ENCODE peak calls at places on chromosomes 12 and 14, in seven cellular contexts. One of them, this sample, is unnamed.
A peak's percentile ranks its signal among the peaks of the same experiment; 100 is the strongest.

GRCh38 chr14:101219896-101220703 is 316.6 kb upstream of the RTL1 start:
- DNase-seq in pulmonary artery endothelial cell: no peak
- DNase-seq in AG04450: no peak
- DNase-seq in activated CD4-positive, alpha-beta T cell treated with anti-CD3 and anti-CD28 coated beads for 24 hours: no peak
- DNase-seq in activated naive CD4-positive, alpha-beta T cell treated with Interleukin-2 at 50 U/mL for 16 hours: no peak
- DNase-seq in brain pericyte: no peak
- DNase-seq in transverse colon: no peak
- DNase-seq in this sample: peak; percentile 25

GRCh38 chr14:22230517-22230916 is 358.5 kb downstream of the DAD1 start:
- DNase-seq in AG04450: no peak
- DNase-seq in transverse colon: no peak
- DNase-seq in pulmonary artery endothelial cell: no peak
- DNase-seq in activated naive CD4-positive, alpha-beta T cell treated with Interleukin-2 at 50 U/mL for 16 hours: no peak
- DNase-seq in brain pericyte: no peak
- DNase-seq in activated CD4-positive, alpha-beta T cell treated with anti-CD3 and anti-CD28 coated beads for 24 hours: no peak
- DNase-seq in this sample: no peak

GRCh38 chr12:124816295-124816854 is 47.3 kb downstream of the SCARB1 start:
- DNase-seq in AG04450: no peak
- DNase-seq in pulmonary artery endothelial cell: no peak
- DNase-seq in activated CD4-positive, alpha-beta T cell treated with anti-CD3 and anti-CD28 coated beads for 24 hours: no peak
- DNase-seq in transverse colon: no peak
- DNase-seq in brain pericyte: no peak
- DNase-seq in activated naive CD4-positive, alpha-beta T cell treated with Interleukin-2 at 50 U/mL for 16 hours: no peak
- DNase-seq in this sample: no peak

GRCh38 chr14:39673141-39674133 is 241.2 kb upstream of the FBXO33 start:
- DNase-seq in brain pericyte: no peak
- DNase-seq in activated CD4-positive, alpha-beta T cell treated with anti-CD3 and anti-CD28 coated beads for 24 hours: peak; percentile 0
- DNase-seq in transverse colon: no peak
- DNase-seq in pulmonary artery endothelial cell: no peak
- DNase-seq in activated naive CD4-positive, alpha-beta T cell treated with Interleukin-2 at 50 U/mL for 16 hours: no peak
- DNase-seq in AG04450: no peak
- DNase-seq in this sample: no peak

GRCh38 chr14:54483073-54483745 is 5.6 kb downstream of the GMFB start:
- DNase-seq in pulmonary artery endothelial cell: no peak
- DNase-seq in activated CD4-positive, alpha-beta T cell treated with anti-CD3 and anti-CD28 coated beads for 24 hours: no peak
- DNase-seq in activated naive CD4-positive, alpha-beta T cell treated with Interleukin-2 at 50 U/mL for 16 hours: no peak
- DNase-seq in AG04450: no peak
- DNase-seq in brain pericyte: no peak
- DNase-seq in transverse colon: no peak
- DNase-seq in this sample: no peak

GRCh38 chr14:77303417-77304156 is 17.1 kb downstream of the POMT2 start:
- DNase-seq in AG04450: peak; percentile 77
- DNase-seq in brain pericyte: peak; percentile 50
- DNase-seq in transverse colon: no peak
- DNase-seq in activated CD4-positive, alpha-beta T cell treated with anti-CD3 and anti-CD28 coated beads for 24 hours: no peak
- DNase-seq in pulmonary artery endothelial cell: peak; percentile 88
- DNase-seq in activated naive CD4-positive, alpha-beta T cell treated with Interleukin-2 at 50 U/mL for 16 hours: peak; percentile 40
- DNase-seq in this sample: peak; percentile 57

GRCh38 chr14:28673056-28673455 is 93.5 kb upstream of the FOXG1 start:
- DNase-seq in brain pericyte: no peak
- DNase-seq in activated CD4-positive, alpha-beta T cell treated with anti-CD3 and anti-CD28 coated beads for 24 hours: no peak
- DNase-seq in pulmonary artery endothelial cell: no peak
- DNase-seq in transverse colon: no peak
- DNase-seq in activated naive CD4-positive, alpha-beta T cell treated with Interleukin-2 at 50 U/mL for 16 hours: no peak
- DNase-seq in AG04450: no peak
- DNase-seq in this sample: no peak

GRCh38 chr12:54259194-54260011 is 20.5 kb downstream of the CBX5 start:
- DNase-seq in AG04450: peak; percentile 63
- DNase-seq in pulmonary artery endothelial cell: peak; percentile 59
- DNase-seq in transverse colon: peak; percentile 64
- DNase-seq in activated CD4-positive, alpha-beta T cell treated with anti-CD3 and anti-CD28 coated beads for 24 hours: no peak
- DNase-seq in brain pericyte: peak; percentile 62
- DNase-seq in activated naive CD4-positive, alpha-beta T cell treated with Interleukin-2 at 50 U/mL for 16 hours: peak; percentile 16
- DNase-seq in this sample: peak; percentile 58

GRCh38 chr12:22048351-22049041 is 2.5 kb downstream of the CMAS start:
- DNase-seq in brain pericyte: no peak
- DNase-seq in transverse colon: no peak
- DNase-seq in activated CD4-positive, alpha-beta T cell treated with anti-CD3 and anti-CD28 coated beads for 24 hours: no peak
- DNase-seq in AG04450: no peak
- DNase-seq in activated naive CD4-positive, alpha-beta T cell treated with Interleukin-2 at 50 U/mL for 16 hours: no peak
- DNase-seq in pulmonary artery endothelial cell: no peak
- DNase-seq in this sample: no peak

GRCh38 chr14:29908652-29909577 is 18.7 kb downstream of the PRKD1 start:
- DNase-seq in pulmonary artery endothelial cell: no peak
- DNase-seq in brain pericyte: no peak
- DNase-seq in activated CD4-positive, alpha-beta T cell treated with anti-CD3 and anti-CD28 coated beads for 24 hours: no peak
- DNase-seq in AG04450: no peak
- DNase-seq in activated naive CD4-positive, alpha-beta T cell treated with Interleukin-2 at 50 U/mL for 16 hours: no peak
- DNase-seq in transverse colon: no peak
- DNase-seq in this sample: no peak

GRCh38 chr12:12715459-12716150 is 1.6 kb upstream of the CDKN1B start:
- DNase-seq in AG04450: no peak
- DNase-seq in transverse colon: peak; percentile 62
- DNase-seq in activated CD4-positive, alpha-beta T cell treated with anti-CD3 and anti-CD28 coated beads for 24 hours: no peak
- DNase-seq in activated naive CD4-positive, alpha-beta T cell treated with Interleukin-2 at 50 U/mL for 16 hours: peak; percentile 53
- DNase-seq in brain pericyte: no peak
- DNase-seq in pulmonary artery endothelial cell: no peak
- DNase-seq in this sample: no peak

GRCh38 chr14:103540816-103541493 is 12.0 kb downstream of the TRMT61A start:
- DNase-seq in transverse colon: no peak
- DNase-seq in AG04450: no peak
- DNase-seq in activated CD4-positive, alpha-beta T cell treated with anti-CD3 and anti-CD28 coated beads for 24 hours: no peak
- DNase-seq in brain pericyte: no peak
- DNase-seq in activated naive CD4-positive, alpha-beta T cell treated with Interleukin-2 at 50 U/mL for 16 hours: no peak
- DNase-seq in pulmonary artery endothelial cell: no peak
- DNase-seq in this sample: no peak

GRCh38 chr12:31900271-31900670 is 58.9 kb upstream of the RESF1 start:
- DNase-seq in activated CD4-positive, alpha-beta T cell treated with anti-CD3 and anti-CD28 coated beads for 24 hours: no peak
- DNase-seq in transverse colon: no peak
- DNase-seq in brain pericyte: no peak
- DNase-seq in activated naive CD4-positive, alpha-beta T cell treated with Interleukin-2 at 50 U/mL for 16 hours: no peak
- DNase-seq in AG04450: no peak
- DNase-seq in pulmonary artery endothelial cell: no peak
- DNase-seq in this sample: no peak

GRCh38 chr14:64081174-64081746 is 212.9 kb downstream of the ESR2 start:
- DNase-seq in AG04450: no peak
- DNase-seq in brain pericyte: no peak
- DNase-seq in transverse colon: no peak
- DNase-seq in pulmonary artery endothelial cell: no peak
- DNase-seq in activated CD4-positive, alpha-beta T cell treated with anti-CD3 and anti-CD28 coated beads for 24 hours: no peak
- DNase-seq in activated naive CD4-positive, alpha-beta T cell treated with Interleukin-2 at 50 U/mL for 16 hours: no peak
- DNase-seq in this sample: no peak

GRCh38 chr14:103353391-103353790 is 19.4 kb downstream of the EIF5 start:
- DNase-seq in AG04450: no peak
- DNase-seq in pulmonary artery endothelial cell: no peak
- DNase-seq in transverse colon: no peak
- DNase-seq in brain pericyte: no peak
- DNase-seq in activated naive CD4-positive, alpha-beta T cell treated with Interleukin-2 at 50 U/mL for 16 hours: no peak
- DNase-seq in activated CD4-positive, alpha-beta T cell treated with anti-CD3 and anti-CD28 coated beads for 24 hours: no peak
- DNase-seq in this sample: peak; percentile 13

GRCh38 chr12:95195122-95195521 is 22.1 kb downstream of the FGD6 start:
- DNase-seq in activated CD4-positive, alpha-beta T cell treated with anti-CD3 and anti-CD28 coated beads for 24 hours: no peak
- DNase-seq in pulmonary artery endothelial cell: no peak
- DNase-seq in transverse colon: no peak
- DNase-seq in brain pericyte: no peak
- DNase-seq in AG04450: no peak
- DNase-seq in activated naive CD4-positive, alpha-beta T cell treated with Interleukin-2 at 50 U/mL for 16 hours: no peak
- DNase-seq in this sample: no peak

GRCh38 chr14:76876076-76876475 is 49.9 kb downstream of the LRRC74A start:
- DNase-seq in brain pericyte: no peak
- DNase-seq in pulmonary artery endothelial cell: peak; percentile 41
- DNase-seq in activated CD4-positive, alpha-beta T cell treated with anti-CD3 and anti-CD28 coated beads for 24 hours: peak; percentile 22
- DNase-seq in transverse colon: peak; percentile 54
- DNase-seq in activated naive CD4-positive, alpha-beta T cell treated with Interleukin-2 at 50 U/mL for 16 hours: peak; percentile 44
- DNase-seq in AG04450: peak; percentile 68
- DNase-seq in this sample: peak; percentile 62

GRCh38 chr12:93025145-93026103 is 96.3 kb upstream of the EEA1 start:
- DNase-seq in brain pericyte: no peak
- DNase-seq in transverse colon: no peak
- DNase-seq in activated CD4-positive, alpha-beta T cell treated with anti-CD3 and anti-CD28 coated beads for 24 hours: no peak
- DNase-seq in activated naive CD4-positive, alpha-beta T cell treated with Interleukin-2 at 50 U/mL for 16 hours: no peak
- DNase-seq in AG04450: peak; percentile 26
- DNase-seq in pulmonary artery endothelial cell: peak; percentile 55
- DNase-seq in this sample: no peak

GRCh38 chr12:65886996-65887395 is 62.7 kb downstream of the HMGA2 start:
- DNase-seq in AG04450: no peak
- DNase-seq in pulmonary artery endothelial cell: no peak
- DNase-seq in activated CD4-positive, alpha-beta T cell treated with anti-CD3 and anti-CD28 coated beads for 24 hours: no peak
- DNase-seq in activated naive CD4-positive, alpha-beta T cell treated with Interleukin-2 at 50 U/mL for 16 hours: no peak
- DNase-seq in transverse colon: no peak
- DNase-seq in brain pericyte: no peak
- DNase-seq in this sample: no peak

GRCh38 chr12:111546758-111547383 is 52.2 kb downstream of the ATXN2 start:
- DNase-seq in AG04450: no peak
- DNase-seq in activated naive CD4-positive, alpha-beta T cell treated with Interleukin-2 at 50 U/mL for 16 hours: peak; percentile 33
- DNase-seq in brain pericyte: no peak
- DNase-seq in pulmonary artery endothelial cell: no peak
- DNase-seq in transverse colon: no peak
- DNase-seq in activated CD4-positive, alpha-beta T cell treated with anti-CD3 and anti-CD28 coated beads for 24 hours: no peak
- DNase-seq in this sample: no peak

GRCh38 chr14:35878272-35879140 is 52.4 kb downstream of the BRMS1L start:
- DNase-seq in brain pericyte: peak; percentile 52
- DNase-seq in transverse colon: peak; percentile 37
- DNase-seq in pulmonary artery endothelial cell: peak; percentile 66
- DNase-seq in activated CD4-positive, alpha-beta T cell treated with anti-CD3 and anti-CD28 coated beads for 24 hours: no peak
- DNase-seq in activated naive CD4-positive, alpha-beta T cell treated with Interleukin-2 at 50 U/mL for 16 hours: no peak
- DNase-seq in AG04450: peak; percentile 68
- DNase-seq in this sample: no peak

GRCh38 chr12:123657211-123657610 is 13.7 kb upstream of the TCTN2 start:
- DNase-seq in brain pericyte: no peak
- DNase-seq in AG04450: no peak
- DNase-seq in activated naive CD4-positive, alpha-beta T cell treated with Interleukin-2 at 50 U/mL for 16 hours: no peak
- DNase-seq in pulmonary artery endothelial cell: no peak
- DNase-seq in activated CD4-positive, alpha-beta T cell treated with anti-CD3 and anti-CD28 coated beads for 24 hours: no peak
- DNase-seq in transverse colon: no peak
- DNase-seq in this sample: no peak

GRCh38 chr12:28543021-28543890 is 353.0 kb downstream of the CCDC91 start:
- DNase-seq in AG04450: no peak
- DNase-seq in activated naive CD4-positive, alpha-beta T cell treated with Interleukin-2 at 50 U/mL for 16 hours: no peak
- DNase-seq in brain pericyte: no peak
- DNase-seq in activated CD4-positive, alpha-beta T cell treated with anti-CD3 and anti-CD28 coated beads for 24 hours: no peak
- DNase-seq in transverse colon: no peak
- DNase-seq in pulmonary artery endothelial cell: no peak
- DNase-seq in this sample: no peak

This sample was measured in Peyer's patch.